ENCODE peak calls at places on chromosome 21, in seven cellular contexts. J is AG10803, U is esophagus muscularis mucosa, G is heart left ventricle, Z is left ventricle myocardium inferior, A is lower leg skin, T is fibroblast of lung. N is an unnamed sample.

GRCh38 chr21:19501115-19501514 is 1097.5 kb upstream of the TMPRSS15 start:
- DNase-seq in Z (no peak), U (no peak), J (no peak), T (no peak), G (no peak), A (no peak), N (no peak)

GRCh38 chr21:38400195-38400695 is 98.0 kb downstream of the ERG start:
- DNase-seq in A (no peak), G (no peak), Z (no peak), T (no peak), U (no peak), J (no peak), N (no peak)

GRCh38 chr21:29217818-29218252 is 80.9 kb upstream of the BACH1 start:
- DNase-seq in U (no peak), Z (no peak), T (peak; percentile 98), A (no peak), J (peak; percentile 96), G (no peak), N (peak; percentile 98)

GRCh38 chr21:21007606-21008005 is 9.4 kb downstream of the NCAM2 start:
- DNase-seq in G (no peak), T (no peak), U (no peak), A (no peak), Z (no peak), J (peak; percentile 3), N (no peak)

GRCh38 chr21:33402011-33402979 is 918 bp upstream of the IFNGR2 start:
- DNase-seq in A (peak; percentile 94), Z (peak; percentile 65), J (peak; percentile 93), G (peak; percentile 74), T (peak; percentile 78), U (peak; percentile 93), N (no peak)

GRCh38 chr21:22355949-22356348 is 1357.7 kb downstream of the NCAM2 start:
- DNase-seq in Z (no peak), U (no peak), T (no peak), G (no peak), A (no peak), J (no peak), N (no peak)

GRCh38 chr21:46071082-46071481 is 26.8 kb upstream of the COL6A2 start:
- DNase-seq in U (peak; percentile 60), Z (no peak), J (no peak), G (peak; percentile 14), T (no peak), A (peak; percentile 63), N (no peak)

GRCh38 chr21:25733859-25734653 is 648 bp downstream of the ATP5PF start:
- DNase-seq in A (no peak), G (peak; percentile 41), T (peak; percentile 39), U (no peak), J (peak; percentile 33), Z (no peak), N (no peak)

GRCh38 chr21:39654951-39655350 is 42.2 kb downstream of the B3GALT5 start:
- DNase-seq in A (no peak), G (no peak), T (no peak), J (no peak), U (no peak), Z (no peak), N (no peak)

GRCh38 chr21:37367301-37367757 is 756 bp downstream of the DYRK1A start:
- DNase-seq in A (no peak), G (no peak), Z (no peak), T (no peak), J (no peak), U (no peak), N (no peak)

GRCh38 chr21:14864211-14865021 is 200.4 kb downstream of the NRIP1 start:
- DNase-seq in T (peak; percentile 82), J (peak; percentile 69), Z (peak; percentile 64), A (peak; percentile 90), U (no peak), G (peak; percentile 72), N (no peak)

GRCh38 chr21:23968008-23968407 is 1639.3 kb downstream of the MRPL39 start:
- DNase-seq in U (no peak), A (no peak), T (no peak), G (no peak), Z (no peak), J (no peak), N (no peak)

GRCh38 chr21:39141502-39141901 is 41.7 kb downstream of the PSMG1 start:
- DNase-seq in A (no peak), Z (no peak), G (no peak), U (no peak), T (peak; percentile 54), J (peak; percentile 78), N (no peak)

GRCh38 chr21:25735895-25736597 is 1.3 kb downstream of the GABPA start:
- DNase-seq in T (peak; percentile 54), Z (no peak), G (no peak), J (peak; percentile 18), A (no peak), U (no peak), N (no peak)

GRCh38 chr21:24023402-24023801 is 1583.9 kb downstream of the MRPL39 start:
- DNase-seq in Z (no peak), T (peak; percentile 19), U (no peak), G (no peak), J (no peak), A (no peak), N (no peak)

GRCh38 chr21:43865471-43866181 is 603 bp downstream of the AGPAT3 start:
- DNase-seq in A (no peak), G (peak; percentile 59), U (no peak), Z (peak; percentile 53), J (peak; percentile 22), T (peak; percentile 29), N (no peak)

GRCh38 chr21:39518055-39518844 is 66.5 kb downstream of the SH3BGR start:
- DNase-seq in Z (no peak), A (no peak), U (peak; percentile 89), T (peak; percentile 52), J (peak; percentile 32), G (no peak), N (no peak)

GRCh38 chr21:32813265-32813903 is 41.8 kb upstream of the PAXBP1 start:
- DNase-seq in Z (no peak), G (no peak), A (no peak), J (no peak), U (peak; percentile 91), T (no peak), N (no peak)

GRCh38 chr21:20662523-20662922 is 335.7 kb upstream of the NCAM2 start:
- DNase-seq in U (no peak), A (peak; percentile 72), Z (no peak), T (no peak), J (no peak), G (no peak), N (no peak)

GRCh38 chr21:26881504-26882228 is 36.5 kb upstream of the ADAMTS1 start:
- DNase-seq in G (no peak), Z (no peak), U (no peak), T (peak; percentile 65), J (peak; percentile 28), A (no peak), N (no peak)

GRCh38 chr21:21605502-21605901 is 607.3 kb downstream of the NCAM2 start:
- DNase-seq in A (no peak), G (no peak), J (no peak), U (no peak), Z (no peak), T (peak; percentile 75), N (no peak)

GRCh38 chr21:37383066-37383465 is 16.5 kb downstream of the DYRK1A start:
- DNase-seq in T (no peak), G (no peak), Z (no peak), U (no peak), J (peak; percentile 62), A (no peak), N (no peak)

GRCh38 chr21:31555741-31556191 is 103.7 kb upstream of the SOD1 start:
- DNase-seq in U (no peak), A (no peak), Z (no peak), T (no peak), G (no peak), J (no peak), N (no peak)
- H3K4me3 ChIP-seq in U (no peak overlapping the region), A (no peak overlapping the region), Z (no peak overlapping the region), T (no peak overlapping the region), G (no peak overlapping the region), J (no peak overlapping the region), N (no peak overlapping the region)

GRCh38 chr21:17550671-17551308 is 37.9 kb downstream of the CXADR start:
- DNase-seq in Z (no peak), G (no peak), T (peak; percentile 13), J (no peak), U (peak; percentile 57), A (no peak), N (no peak)

GRCh38 chr21:17554120-17554519 is 41.3 kb downstream of the CXADR start:
- DNase-seq in T (no peak), J (no peak), A (no peak), G (no peak), Z (no peak), U (no peak), N (no peak)

GRCh38 chr21:17552410-17552809 is 39.6 kb downstream of the CXADR start:
- DNase-seq in A (no peak), T (no peak), U (no peak), Z (no peak), J (no peak), G (no peak), N (no peak)

GRCh38 chr21:17560377-17560776 is 47.5 kb downstream of the CXADR start:
- DNase-seq in T (no peak), A (no peak), Z (no peak), G (no peak), J (no peak), U (peak; percentile 72), N (no peak)

GRCh38 chr21:17554619-17555472 is 42.0 kb downstream of the CXADR start:
- DNase-seq in T (peak; percentile 12), G (no peak), Z (no peak), U (no peak), A (no peak), J (peak; percentile 5), N (no peak)
- TF ChIP-seq CTCF in T (peak; percentile 23), G (no peak), Z (peak; percentile 27), U (no peak), A (no peak), J (peak; percentile 46), N (no peak)

DNA sequence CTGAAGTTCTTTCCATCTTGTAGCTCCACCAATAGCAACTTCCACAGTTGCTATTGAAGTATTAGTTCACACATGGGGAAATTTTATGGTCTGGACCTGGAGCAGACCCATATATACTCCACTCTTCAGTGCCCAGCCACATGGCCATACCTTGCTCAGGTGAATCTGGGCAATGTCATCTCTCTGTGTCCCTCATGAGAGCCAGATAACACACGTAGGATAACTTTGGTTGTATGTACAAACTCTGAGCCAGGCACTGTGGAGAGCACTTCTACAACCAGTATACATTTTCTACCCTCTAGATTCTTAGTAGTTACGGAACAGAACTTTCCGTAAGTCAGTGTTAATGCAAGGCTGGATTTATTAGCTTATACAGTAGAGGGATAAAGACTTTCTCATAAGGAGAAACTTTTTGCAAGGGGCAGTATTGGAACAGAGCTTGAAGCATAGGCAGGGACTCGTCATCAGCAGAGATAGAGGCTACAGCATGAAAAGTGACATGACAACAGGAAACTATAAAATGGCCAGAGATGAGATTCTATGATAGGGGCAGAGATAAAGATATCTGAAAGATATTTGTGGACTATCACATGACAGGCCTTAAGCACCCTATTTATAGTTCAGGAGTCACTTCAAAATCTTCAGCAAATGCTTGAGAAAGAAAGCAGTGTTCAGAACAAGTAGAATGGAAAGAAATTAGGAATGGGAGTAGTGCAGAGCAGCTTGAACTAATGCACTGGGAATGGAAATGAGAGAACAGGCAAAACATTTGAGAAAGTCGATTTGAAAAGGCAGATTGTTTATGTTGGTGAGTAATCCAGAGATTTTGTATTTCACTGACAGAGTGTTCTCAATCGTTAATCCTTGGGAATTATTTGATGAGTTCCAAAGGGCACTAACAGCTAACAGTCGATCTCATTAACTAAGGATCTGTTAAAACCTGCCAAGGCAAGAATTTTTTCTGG is 481.8 kb downstream of the USP25 start:
- DNase-seq in Z (no peak), G (no peak), U (no peak), T (peak; percentile 13), J (no peak), A (no peak), N (no peak)
- H3K4me3 ChIP-seq in Z (peak overlapping the region; percentile 21), G (peak overlapping the region; percentile 31), U (no peak overlapping the region), T (no peak overlapping the region), J (no peak overlapping the region), A (no peak overlapping the region), N (no peak overlapping the region)

GRCh38 chr21:42539931-42540343 is 26.3 kb downstream of the SLC37A1 start:
- DNase-seq in A (no peak), J (no peak), G (no peak), Z (no peak), U (no peak), T (no peak), N (no peak)
- TF ChIP-seq CTCF in A (no peak), J (no peak), G (no peak), Z (no peak), U (no peak), T (no peak), N (no peak)